ENCODE peak calls at places on chromosomes 1 and 21, in seven cellular contexts. G is GM20000, I is fibroblast of pulmonary artery, Z is H9, T is GM12865, W is ovary, Y is kidney. V is an unnamed sample.

GRCh38 chr1:182515556-182515955 is 65.6 kb downstream of the RGSL1 start:
- DNase-seq in G (no peak), I (no peak), Z (no peak), T (no peak), W (no peak), Y (no peak), V (no peak)

GRCh38 chr1:47432071-47433036 is 5.5 kb upstream of the FOXD2 start:
- DNase-seq in G (peak; percentile 76), I (peak; percentile 87), Z (peak; percentile 87), T (peak; percentile 40), W (peak; percentile 28), Y (peak; percentile 87), V (peak; percentile 90)

GRCh38 chr1:165707984-165708706 is 9.8 kb upstream of the ALDH9A1 start:
- DNase-seq in G (no peak), I (no peak), Z (no peak), T (no peak), W (no peak), Y (no peak), V (no peak)

GRCh38 chr1:43930949-43931275 is 2.7 kb upstream of the ARTN start:
- DNase-seq in G (no peak), I (no peak), Z (no peak), T (no peak), W (no peak), Y (no peak), V (no peak)

GRCh38 chr1:116375884-116376733 is 3.1 kb downstream of the ATP1A1 start:
- DNase-seq in G (no peak), I (peak; percentile 85), Z (peak; percentile 58), T (peak; percentile 69), W (peak; percentile 57), Y (peak; percentile 89), V (no peak)

GRCh38 chr1:12472798-12473551 is 145.0 kb downstream of the DHRS3 start:
- DNase-seq in G (peak; percentile 22), I (no peak), Z (no peak), T (peak; percentile 56), W (no peak), Y (no peak), V (no peak)

GRCh38 chr1:211643324-211644212 is 31.9 kb downstream of the NEK2 start:
- DNase-seq in G (no peak), I (no peak), Z (no peak), T (no peak), W (peak; percentile 48), Y (peak; percentile 90), V (no peak)

GRCh38 chr21:34544032-34544496 is 32.1 kb upstream of the KCNE1 start:
- DNase-seq in G (peak; percentile 22), I (peak; percentile 87), Z (peak; percentile 73), T (peak; percentile 91), W (peak; percentile 39), Y (no peak), V (peak; percentile 65)

GRCh38 chr1:208207388-208208131 is 36.6 kb downstream of the PLXNA2 start:
- DNase-seq in G (no peak), I (peak; percentile 99), Z (no peak), T (no peak), W (no peak), Y (no peak), V (no peak)

GRCh38 chr1:11998636-11999035 is 18.4 kb downstream of the MFN2 start:
- DNase-seq in G (no peak), I (no peak), Z (no peak), T (no peak), W (no peak), Y (no peak), V (no peak)

GRCh38 chr1:110203021-110203661 is 7.0 kb upstream of the KCNC4 start:
- DNase-seq in G (peak; percentile 78), I (peak; percentile 82), Z (peak; percentile 66), T (peak; percentile 77), W (peak; percentile 50), Y (peak; percentile 20), V (peak; percentile 47)

DNA sequence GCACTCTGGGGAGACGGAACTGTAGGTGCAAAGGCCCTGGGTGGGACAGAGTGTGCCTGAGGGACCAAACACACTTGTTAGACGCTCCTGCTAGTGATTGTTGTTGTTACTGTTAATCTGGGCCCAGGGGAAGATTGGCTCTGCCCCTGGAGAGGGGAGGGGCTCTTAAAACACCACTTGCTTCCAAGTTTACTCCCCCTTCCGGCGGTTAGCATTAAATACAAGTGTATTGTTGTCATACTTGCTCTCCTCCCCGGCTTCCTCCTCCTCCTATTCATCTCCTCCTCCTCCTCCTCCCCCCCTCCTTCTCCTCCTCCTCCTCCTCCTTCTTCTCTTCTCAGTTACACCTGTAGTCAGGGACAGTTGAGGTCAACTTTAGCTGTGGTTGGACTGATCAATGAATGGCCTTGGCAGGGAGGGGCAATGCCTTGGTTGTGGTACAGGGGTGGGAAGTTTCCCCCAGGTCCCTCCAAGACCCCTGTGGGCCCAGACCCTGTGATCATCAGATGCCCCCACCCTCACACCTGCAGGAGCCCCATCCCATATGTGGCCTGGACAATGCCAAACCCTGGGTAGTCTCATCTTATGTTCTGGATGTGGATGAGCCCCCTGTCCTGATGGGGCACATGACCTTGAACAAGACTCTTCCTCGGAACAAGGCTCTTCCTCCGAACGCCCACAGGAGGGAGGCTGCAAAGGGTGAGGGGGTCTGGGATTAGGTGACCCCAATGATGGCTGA is 217.3 kb downstream of the PTPRU start:
- DNase-seq in G (peak; percentile 52), I (peak; percentile 63), Z (peak; percentile 77), T (peak; percentile 50), W (no peak), Y (no peak), V (peak; percentile 46)
- TF ChIP-seq CTCF in G (no peak), I (peak; percentile 34), Z (peak; percentile 66), T (peak; percentile 28), W (no peak), Y (no peak), V (peak; percentile 42)

DNA sequence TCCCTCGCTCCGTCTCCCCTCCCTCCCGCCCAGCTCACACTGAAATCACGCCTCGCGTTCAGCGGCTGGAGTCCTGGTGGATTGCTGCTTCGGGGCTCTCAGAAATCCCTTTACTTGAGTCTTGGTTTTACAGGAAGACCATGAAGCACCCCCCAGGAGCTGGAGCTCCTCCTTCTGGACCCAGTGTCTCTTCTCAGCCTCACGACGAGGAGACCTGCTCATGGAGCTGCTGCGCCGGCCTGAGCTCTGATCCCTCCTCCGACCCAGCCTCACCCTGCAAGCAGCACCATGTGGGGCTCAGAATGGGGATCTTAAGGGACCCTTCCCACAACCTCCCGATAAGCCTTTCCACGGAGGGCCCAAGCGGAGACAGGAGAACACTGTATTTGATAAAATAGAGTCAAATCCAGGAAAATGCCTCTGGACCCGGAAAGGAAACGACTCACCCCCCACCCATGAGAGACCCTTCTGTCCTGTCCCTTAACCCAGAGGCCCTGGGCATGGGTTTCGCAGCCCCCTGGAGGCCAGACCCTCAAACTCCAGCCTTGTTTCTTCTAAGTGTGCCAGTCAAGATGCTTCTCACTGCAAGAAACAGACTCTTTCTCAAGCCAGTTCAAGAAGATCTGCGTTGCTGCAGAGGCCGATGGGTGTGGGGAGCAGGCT is 26.0 kb downstream of the PDE9A start:
- DNase-seq in G (no peak), I (no peak), Z (no peak), T (no peak), W (no peak), Y (no peak), V (no peak)
- TF ChIP-seq CTCF in G (no peak), I (no peak), Z (peak; percentile 62), T (no peak), W (no peak), Y (no peak), V (peak; percentile 20)

GRCh38 chr1:22710688-22711024 is at the start of gene EPHB2:
- DNase-seq in G (peak; percentile 68), I (no peak), Z (no peak), T (peak; percentile 43), W (peak; percentile 71), Y (no peak), V (peak; percentile 70)

GRCh38 chr1:22711591-22712501 is 1.2 kb downstream of the EPHB2 start:
- DNase-seq in G (peak; percentile 45), I (peak; percentile 30), Z (no peak), T (peak; percentile 53), W (peak; percentile 46), Y (no peak), V (peak; percentile 49)

GRCh38 chr1:22711071-22711470 is 432 bp downstream of the EPHB2 start:
- DNase-seq in G (peak; percentile 56), I (no peak), Z (no peak), T (no peak), W (no peak), Y (no peak), V (no peak)

GRCh38 chr1:22714455-22714854 is 3.8 kb downstream of the EPHB2 start:
- DNase-seq in G (no peak), I (no peak), Z (no peak), T (no peak), W (no peak), Y (no peak), V (no peak)

GRCh38 chr1:22712502-22713271 is 2.0 kb downstream of the EPHB2 start:
- DNase-seq in G (peak; percentile 90), I (peak; percentile 22), Z (no peak), T (peak; percentile 61), W (no peak), Y (no peak), V (no peak)
- TF ChIP-seq CTCF in G (no peak), I (no peak), Z (no peak), T (no peak), W (no peak), Y (no peak), V (no peak)

DNA sequence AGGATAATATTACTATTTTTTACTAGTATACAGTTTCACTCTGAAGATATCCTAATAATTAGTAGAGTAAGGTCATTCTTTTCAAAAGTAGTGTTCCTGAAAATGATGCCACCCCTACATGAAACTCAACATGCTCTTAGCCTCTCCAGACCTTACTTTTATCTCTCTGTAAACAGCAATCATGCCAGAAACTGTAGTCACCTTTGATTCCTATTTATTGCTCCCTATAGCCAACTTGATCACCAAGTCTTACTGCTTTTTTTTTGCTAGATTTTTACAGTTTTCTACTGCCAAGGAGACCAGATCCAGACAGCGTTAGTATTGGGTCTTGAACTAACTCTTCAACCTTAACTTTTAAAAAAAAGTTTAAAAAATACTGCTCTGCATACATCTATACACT is 36.2 kb downstream of the ZNHIT6 start:
- DNase-seq in G (no peak), I (no peak), Z (no peak), T (no peak), W (no peak), Y (no peak), V (no peak)
- TF ChIP-seq CTCF in G (no peak), I (no peak), Z (no peak), T (no peak), W (no peak), Y (no peak), V (no peak)

GRCh38 chr1:156376146-156376545 is 7.1 kb downstream of the RHBG start:
- DNase-seq in G (no peak), I (peak; percentile 69), Z (no peak), T (no peak), W (no peak), Y (no peak), V (no peak)
- TF ChIP-seq CTCF in G (no peak), I (no peak), Z (no peak), T (no peak), W (no peak), Y (no peak), V (no peak)

GRCh38 chr1:206882555-206882954 is 14.7 kb upstream of the IL24 start:
- DNase-seq in G (no peak), I (no peak), Z (no peak), T (no peak), W (no peak), Y (no peak), V (no peak)
- TF ChIP-seq CTCF in G (no peak), I (peak; percentile 12), Z (peak; percentile 53), T (peak; percentile 6), W (no peak), Y (no peak), V (peak; percentile 58)

V was measured in glutamatergic neuron.